ENCODE peak calls at places on chromosome 22, in five cellular contexts. T is foreskin fibroblast, P is right atrium auricular region, C is heart right ventricle, R is progenitor cell of endocrine pancreas. G is an unnamed sample.

GRCh38 chr22:42963231-42963595 is 51.7 kb downstream of the PACSIN2 start:
- DNase-seq in R (no peak), T (no peak), C (no peak), P (no peak), G (no peak)

GRCh38 chr22:22359465-22359864 is 114.9 kb downstream of the VPREB1 start:
- DNase-seq in C (no peak), P (no peak), R (no peak), T (no peak), G (no peak)

GRCh38 chr22:38467904-38468760 is at the start of gene KDELR3:
- DNase-seq in R (no peak), T (peak; percentile 78), P (no peak), C (peak; percentile 70), G (peak; percentile 92)

GRCh38 chr22:37803636-37804371 is 3.9 kb upstream of the GCAT start:
- DNase-seq in R (no peak), C (no peak), P (no peak), T (no peak), G (no peak)

GRCh38 chr22:29313126-29314071 is 2.1 kb downstream of the RASL10A start:
- DNase-seq in P (no peak), R (no peak), C (no peak), T (no peak), G (no peak)

GRCh38 chr22:48754611-48755331 is 1072.9 kb downstream of the BRD1 start:
- DNase-seq in R (no peak), C (no peak), P (peak; percentile 32), T (no peak), G (no peak)

GRCh38 chr22:46246178-46246577 is 3.9 kb downstream of the CDPF1 start:
- DNase-seq in C (no peak), R (no peak), T (no peak), P (no peak), G (no peak)

GRCh38 chr22:48872271-48873260 is 955.1 kb downstream of the BRD1 start:
- DNase-seq in T (no peak), C (no peak), P (no peak), R (no peak), G (no peak)

GRCh38 chr22:47629791-47630655 is 867.6 kb downstream of the TBC1D22A start:
- DNase-seq in R (no peak), C (no peak), T (no peak), P (no peak), G (peak; percentile 8)

GRCh38 chr22:47114813-47115517 is 352.5 kb downstream of the TBC1D22A start:
- DNase-seq in T (no peak), C (no peak), R (no peak), P (no peak), G (peak; percentile 70)

GRCh38 chr22:17952273-17952801 is 72.0 kb downstream of the MICAL3 start:
- DNase-seq in T (no peak), C (no peak), P (no peak), R (no peak), G (no peak)

GRCh38 chr22:37657590-37658132 is 862 bp upstream of the PDXP start:
- DNase-seq in C (no peak), T (no peak), R (no peak), P (no peak), G (no peak)

GRCh38 chr22:46737105-46737975 is 712 bp downstream of the CERK start:
- DNase-seq in C (no peak), T (no peak), P (no peak), R (peak; percentile 29), G (peak; percentile 90)

GRCh38 chr22:42520663-42521546 is 1.3 kb upstream of the RRP7A start:
- DNase-seq in P (no peak), C (no peak), R (no peak), T (no peak), G (no peak)

GRCh38 chr22:35542157-35542971 is 1.7 kb downstream of the RASD2 start:
- DNase-seq in C (no peak), R (no peak), T (no peak), P (no peak), G (no peak)

GRCh38 chr22:47586946-47587345 is 824.5 kb downstream of the TBC1D22A start:
- DNase-seq in T (no peak), P (no peak), C (no peak), R (no peak), G (no peak)

GRCh38 chr22:38461414-38462081 is 6.3 kb upstream of the KDELR3 start:
- DNase-seq in P (no peak), T (peak; percentile 77), R (peak; percentile 81), C (peak; percentile 90), G (peak; percentile 93)

GRCh38 chr22:47341464-47341863 is 579.0 kb downstream of the TBC1D22A start:
- DNase-seq in T (no peak), P (no peak), R (no peak), C (no peak), G (no peak)

GRCh38 chr22:48957311-48957986 is 870.2 kb downstream of the BRD1 start:
- DNase-seq in R (peak; percentile 6), T (no peak), P (peak; percentile 47), C (no peak), G (peak; percentile 64)

GRCh38 chr22:37714634-37715033 is 17.8 kb downstream of the TRIOBP start:
- DNase-seq in P (no peak), R (no peak), C (no peak), T (no peak), G (no peak)

GRCh38 chr22:42138972-42139371 is 8.4 kb upstream of the CYP2D6 start:
- DNase-seq in T (no peak), P (no peak), R (no peak), C (no peak), G (no peak)

GRCh38 chr22:41922940-41923594 is 3.5 kb downstream of the TNFRSF13C start:
- DNase-seq in P (no peak), C (no peak), T (no peak), R (no peak), G (no peak)

GRCh38 chr22:40001800-40002577 is 7.2 kb downstream of the FAM83F start:
- DNase-seq in P (no peak), T (no peak), R (no peak), C (no peak), G (no peak)

GRCh38 chr22:23557036-23557435 is 23.1 kb downstream of the IGLL1 start:
- DNase-seq in C (no peak), P (no peak), R (no peak), T (no peak), G (no peak)

GRCh38 chr22:49359061-49359460 is 468.6 kb downstream of the BRD1 start:
- DNase-seq in R (no peak), T (no peak), P (no peak), C (no peak), G (no peak)

GRCh38 chr22:50532353-50532700 is 2.5 kb upstream of the TYMP start:
- DNase-seq in R (no peak), T (no peak), C (peak; percentile 72), P (no peak), G (no peak)

GRCh38 chr22:41480397-41480735 is 11.4 kb downstream of the ACO2 start:
- DNase-seq in C (no peak), T (peak; percentile 56), P (no peak), R (no peak), G (no peak)

GRCh38 chr22:44773082-44773481 is 20.7 kb downstream of the ARHGAP8 start:
- DNase-seq in T (no peak), R (no peak), P (no peak), C (no peak), G (no peak)

GRCh38 chr22:44775862-44776261 is 23.5 kb downstream of the ARHGAP8 start:
- DNase-seq in R (no peak), C (no peak), P (no peak), T (no peak), G (no peak)

GRCh38 chr22:44776535-44777363 is 24.4 kb downstream of the ARHGAP8 start:
- DNase-seq in C (no peak), T (no peak), P (no peak), R (no peak), G (no peak)

GRCh38 chr22:44780876-44781275 is 28.5 kb downstream of the ARHGAP8 start:
- DNase-seq in C (no peak), P (no peak), T (no peak), R (no peak), G (no peak)

DNA sequence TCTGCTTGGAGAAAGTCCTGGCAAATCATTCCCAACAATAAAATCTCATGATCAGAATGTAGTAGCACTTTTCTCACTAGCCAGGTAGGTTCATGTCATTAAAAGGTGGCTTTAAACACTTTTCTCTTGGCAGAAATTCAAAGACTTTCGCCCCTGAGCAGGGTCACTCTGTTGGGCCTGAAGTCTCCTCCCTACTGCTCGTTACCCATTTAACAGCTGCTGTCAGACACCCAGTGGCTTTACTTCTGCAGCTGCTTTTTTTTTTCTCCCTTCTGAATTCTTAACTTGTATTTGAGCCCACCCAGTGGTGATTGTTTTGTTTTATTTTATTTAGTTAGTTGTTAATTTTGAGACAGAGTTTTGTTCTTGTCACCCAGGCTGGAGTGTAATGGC is 25.0 kb downstream of the ARHGAP8 start:
- DNase-seq in P (no peak), T (no peak), R (no peak), C (no peak), G (no peak)
- TF ChIP-seq CTCF in P (no peak), T (no peak), R (no peak), C (no peak), G (no peak)

DNA sequence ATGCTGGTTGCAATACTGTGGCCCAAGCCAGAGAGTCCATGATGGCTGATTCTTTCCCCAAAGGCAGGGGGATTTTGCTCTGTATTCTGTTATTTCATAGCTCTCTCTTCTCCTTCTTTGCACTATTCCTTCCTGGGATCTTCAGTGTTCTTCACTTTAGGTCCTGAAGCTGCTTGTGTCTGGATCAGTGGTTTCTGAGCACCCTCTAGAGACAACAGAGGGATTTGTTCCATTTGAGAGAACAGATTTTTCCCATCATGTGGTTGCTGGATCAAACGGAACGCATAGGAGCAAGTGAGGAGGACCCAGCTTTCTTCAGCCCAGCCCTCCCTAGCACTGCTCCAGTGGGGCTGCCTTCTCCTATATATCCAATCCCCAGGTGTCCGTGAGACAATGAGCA is 68.7 kb upstream of the SYN3 start:
- DNase-seq in P (no peak), T (no peak), R (no peak), C (no peak), G (no peak)
- TF ChIP-seq CTCF in P (peak; percentile 16), T (no peak), R (peak; percentile 33), C (peak; percentile 7), G (no peak)

GRCh38 chr22:25777870-25778269 is 35.9 kb downstream of the MYO18B start:
- DNase-seq in C (no peak), R (no peak), P (no peak), T (peak; percentile 38), G (no peak)
- TF ChIP-seq CTCF in C (no peak), R (peak; percentile 24), P (peak; percentile 36), T (peak; percentile 30), G (no peak)

DNA sequence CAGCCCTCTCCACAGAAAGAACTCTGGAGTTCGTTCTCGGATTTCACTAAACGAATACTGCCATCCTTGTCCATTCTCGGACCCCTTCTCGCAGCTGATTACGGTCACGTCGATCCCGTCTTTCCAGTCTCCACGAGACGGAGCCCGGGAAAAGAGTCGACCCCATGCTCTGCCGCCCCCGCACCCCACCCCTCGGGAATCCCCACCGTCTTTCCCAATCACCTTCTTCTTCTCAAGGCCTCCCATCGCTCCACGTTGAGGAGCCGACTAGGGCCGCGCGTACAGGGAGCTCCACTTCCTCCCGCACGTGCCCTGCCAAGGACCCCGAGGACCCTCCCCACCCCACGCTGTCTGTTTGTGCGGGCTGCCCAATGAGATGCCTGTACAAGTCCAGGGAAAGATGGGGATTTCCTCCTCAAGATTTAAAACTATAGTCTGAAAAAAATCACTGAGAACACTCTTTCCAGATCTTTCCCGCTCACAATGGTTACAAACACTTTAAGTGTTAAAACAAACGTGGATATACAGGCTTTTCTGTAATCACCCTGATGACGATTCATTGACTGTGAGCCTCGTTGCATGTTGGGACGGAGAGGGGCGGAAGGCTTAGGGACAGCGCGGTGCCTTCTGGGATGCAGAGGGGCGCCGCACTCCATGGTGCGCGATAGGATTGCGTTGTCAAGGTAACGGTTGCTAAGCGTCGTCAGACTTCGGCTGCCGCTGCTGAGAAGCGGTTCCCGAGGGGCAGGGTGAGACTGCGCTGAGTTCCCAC is at the start of gene PES1:
- DNase-seq in P (peak; percentile 95), T (peak; percentile 99), C (peak; percentile 97), R (peak; percentile 88), G (peak; percentile 93)
- TF ChIP-seq CTCF in P (no peak), T (no peak), C (no peak), R (no peak), G (no peak)

G was measured in lower leg skin.